ENCODE peak calls at places on chromosomes 3 and 15, in eight cellular contexts. K is caudate nucleus; G is NCI-H1105; B is pulmonary artery endothelial cell; E is RWPE2; L is K562; N is SK-N-SH; S is activated CD4-positive, alpha-beta memory T cell treated with anti-CD3 and anti-CD28 coated beads, Interleukin-2, amount 10 ng/mL, durations not matched to agents 7 days and 5 days. V is an unnamed sample.

GRCh38 chr15:101499863-101500713 is 10.6 kb upstream of the PCSK6 start:
- DNase-seq in L (no peak), B (no peak), K (no peak), N (no peak), S (peak; percentile 63), G (peak; percentile 92), E (no peak), V (no peak)

GRCh38 chr15:55007561-55007960 is 189.2 kb downstream of the RSL24D1 start:
- DNase-seq in L (no peak), G (no peak), K (no peak), N (no peak), S (no peak), B (no peak), E (no peak), V (no peak)

GRCh38 chr3:52428151-52429005 is 16.5 kb downstream of the SEMA3G start:
- DNase-seq in N (peak; percentile 70), L (no peak), E (no peak), G (peak; percentile 15), S (peak; percentile 44), B (peak; percentile 65), K (peak; percentile 22), V (peak; percentile 3)

GRCh38 chr3:184543848-184544512 is 17.6 kb upstream of the EPHB3 start:
- DNase-seq in K (no peak), N (peak; percentile 83), B (no peak), G (peak; percentile 89), L (peak; percentile 72), E (no peak), S (peak; percentile 81), V (peak; percentile 75)

GRCh38 chr3:51501833-51502561 is 2.2 kb upstream of the DCAF1 start:
- DNase-seq in S (peak; percentile 86), N (peak; percentile 72), L (peak; percentile 57), E (no peak), B (peak; percentile 27), K (peak; percentile 12), G (peak; percentile 34), V (peak; percentile 41)

GRCh38 chr15:68619303-68619698 is 40.5 kb downstream of the CORO2B start:
- DNase-seq in L (no peak), B (no peak), N (no peak), E (no peak), K (no peak), G (peak; percentile 57), S (no peak), V (peak; percentile 32)

GRCh38 chr3:38454884-38455638 is 1.4 kb downstream of the ACVR2B start:
- DNase-seq in L (peak; percentile 87), E (peak; percentile 80), N (peak; percentile 96), B (no peak), G (peak; percentile 75), K (no peak), S (peak; percentile 58), V (peak; percentile 54)

GRCh38 chr3:123068227-123069020 is 1.6 kb downstream of the PDIA5 start:
- DNase-seq in K (no peak), G (no peak), S (no peak), E (no peak), N (no peak), B (no peak), L (no peak), V (peak; percentile 62)

GRCh38 chr3:32325957-32326356 is 65.7 kb upstream of the CMTM7 start:
- DNase-seq in L (no peak), G (no peak), N (no peak), K (no peak), B (no peak), E (no peak), S (no peak), V (peak; percentile 39)

GRCh38 chr15:91926871-91927270 is 73.4 kb downstream of the SLCO3A1 start:
- DNase-seq in G (no peak), S (no peak), E (no peak), L (no peak), K (no peak), B (no peak), N (no peak), V (no peak)

GRCh38 chr3:149356630-149357029 is 20.8 kb downstream of the TM4SF1 start:
- DNase-seq in E (no peak), K (no peak), N (no peak), G (no peak), L (no peak), S (no peak), B (no peak), V (no peak)

GRCh38 chr3:187976361-187976900 is 177.5 kb upstream of the LPP start:
- DNase-seq in B (no peak), G (no peak), E (no peak), N (no peak), K (no peak), S (peak; percentile 23), L (no peak), V (no peak)

GRCh38 chr3:130465486-130465885 is 51.5 kb upstream of the COL6A6 start:
- DNase-seq in G (no peak), K (no peak), S (no peak), B (no peak), E (no peak), L (no peak), N (no peak), V (no peak)

GRCh38 chr3:159620281-159620680 is 368.4 kb upstream of the IL12A start:
- DNase-seq in L (no peak), G (no peak), S (no peak), E (no peak), B (no peak), N (no peak), K (no peak), V (no peak)

GRCh38 chr3:52230461-52230860 is 5.0 kb upstream of the TLR9 start:
- DNase-seq in L (no peak), K (no peak), S (no peak), N (no peak), G (no peak), E (peak; percentile 58), B (no peak), V (no peak)

GRCh38 chr3:181488536-181488935 is 223.2 kb upstream of the SOX2 start:
- DNase-seq in E (no peak), N (no peak), S (no peak), B (no peak), L (no peak), K (no peak), G (no peak), V (no peak)